ENCODE peak calls at places on chromosome 9, in eight cellular contexts. H is natural killer cell, C is GOT3, Q is esophagus squamous epithelium, E is epithelial cell of proximal tubule, V is fibroblast of the aortic adventitia, M is GM04504, A is SHP77. X is an unnamed sample.

GRCh38 chr9:85960688-85961093 is 19.7 kb downstream of the NAA35 start:
- DNase-seq in Q (no peak), V (peak), A (peak), M (no peak), E (no peak), H (no peak), C (no peak), X (no peak)

GRCh38 chr9:95270790-95271189 is 46.7 kb downstream of the FANCC start:
- DNase-seq in V (no peak), H (no peak), M (no peak), E (no peak), A (no peak), C (no peak), Q (no peak), X (no peak)

GRCh38 chr9:79129865-79130480 is 441.8 kb upstream of the TLE4 start:
- DNase-seq in A (peak), V (peak), M (peak), C (no peak), Q (no peak), E (no peak), H (no peak), X (no peak)

GRCh38 chr9:112184946-112185345 is 9.8 kb upstream of the SUSD1 start:
- DNase-seq in E (no peak), V (no peak), H (no peak), C (no peak), M (no peak), Q (no peak), A (no peak), X (no peak)

GRCh38 chr9:130186839-130187522 is 14.8 kb downstream of the NCS1 start:
- DNase-seq in C (no peak), A (peak), M (peak), E (no peak), Q (no peak), H (no peak), V (peak), X (no peak)

GRCh38 chr9:96344458-96345180 is 38.9 kb downstream of the SLC35D2 start:
- DNase-seq in M (peak), V (peak), Q (peak), C (no peak), E (peak), A (peak), H (no peak), X (peak)

GRCh38 chr9:4196886-4197285 is 103.0 kb downstream of the GLIS3 start:
- DNase-seq in E (no peak), Q (no peak), V (peak), H (no peak), C (no peak), M (no peak), A (no peak), X (no peak)

GRCh38 chr9:121699271-121700164 is 48.1 kb downstream of the DAB2IP start:
- DNase-seq in V (peak), Q (no peak), M (no peak), H (peak), A (no peak), C (no peak), E (no peak), X (no peak)

GRCh38 chr9:36893911-36894310 is 140.2 kb downstream of the PAX5 start:
- DNase-seq in C (no peak), V (no peak), Q (no peak), A (no peak), E (no peak), H (no peak), M (no peak), X (no peak)

GRCh38 chr9:88710449-88710848 is 175.5 kb downstream of the NXNL2 start:
- DNase-seq in H (no peak), M (no peak), V (no peak), C (no peak), E (no peak), Q (no peak), A (no peak), X (no peak)

GRCh38 chr9:123871781-123872180 is 58.1 kb downstream of the DENND1A start:
- DNase-seq in M (no peak), V (no peak), H (no peak), C (no peak), A (no peak), Q (no peak), E (no peak), X (no peak)

GRCh38 chr9:121781143-121781542 is 129.7 kb downstream of the DAB2IP start:
- DNase-seq in E (no peak), M (no peak), Q (no peak), V (no peak), C (no peak), H (no peak), A (no peak), X (no peak)

GRCh38 chr9:89890326-89890980 is 285.6 kb downstream of the GADD45G start:
- DNase-seq in V (no peak), Q (no peak), A (no peak), C (no peak), H (no peak), M (no peak), E (no peak), X (no peak)